ENCODE peak calls at places on chromosome 9, in seven cellular contexts. O is mesothelial cell of epicardium, T is AG10803, G is body of pancreas, D is fibroblast of lung, C is NB4, N is PC-9. L is an unnamed sample.

GRCh38 chr9:21311888-21312287 is 6.8 kb upstream of the IFNA5 start:
- DNase-seq in O (no peak), T (no peak), G (no peak), D (no peak), C (no peak), N (no peak), L (no peak)

GRCh38 chr9:128211551-128212281 is 8.5 kb downstream of the DNM1 start:
- DNase-seq in O (no peak), T (no peak), G (peak; percentile 55), D (no peak), C (no peak), N (no peak), L (no peak)

GRCh38 chr9:2013688-2014087 is 1.5 kb upstream of the SMARCA2 start:
- DNase-seq in O (no peak), T (peak; percentile 70), G (no peak), D (peak; percentile 60), C (peak; percentile 75), N (no peak), L (peak; percentile 30)

GRCh38 chr9:128946945-128947422 is 419 bp downstream of the DOLK start:
- DNase-seq in O (no peak), T (peak; percentile 25), G (peak; percentile 44), D (peak; percentile 26), C (no peak), N (no peak), L (peak; percentile 13)

GRCh38 chr9:82410306-82410705 is 421.7 kb downstream of the SPATA31D1 start:
- DNase-seq in O (no peak), T (no peak), G (no peak), D (no peak), C (no peak), N (no peak), L (peak; percentile 77)

GRCh38 chr9:93326056-93326455 is 125.4 kb upstream of the FAM120A start:
- DNase-seq in O (no peak), T (no peak), G (no peak), D (no peak), C (no peak), N (no peak), L (no peak)

GRCh38 chr9:33164138-33164809 is 2.9 kb downstream of the B4GALT1 start:
- DNase-seq in O (no peak), T (no peak), G (no peak), D (no peak), C (no peak), N (no peak), L (no peak)

GRCh38 chr9:81649475-81649874 is 39.9 kb downstream of the TLE1 start:
- DNase-seq in O (no peak), T (no peak), G (no peak), D (no peak), C (no peak), N (no peak), L (no peak)

GRCh38 chr9:134172198-134173126 is 8.1 kb upstream of the RNU6ATAC start:
- DNase-seq in O (no peak), T (no peak), G (no peak), D (no peak), C (no peak), N (no peak), L (no peak)

GRCh38 chr9:137829260-137829996 is 48.2 kb upstream of the CACNA1B start:
- DNase-seq in O (no peak), T (no peak), G (no peak), D (no peak), C (no peak), N (no peak), L (no peak)

GRCh38 chr9:35616681-35617459 is 1.3 kb downstream of the CD72 start:
- DNase-seq in O (peak; percentile 45), T (peak; percentile 50), G (peak; percentile 64), D (peak; percentile 61), C (no peak), N (no peak), L (peak; percentile 3)

GRCh38 chr9:133932633-133933032 is 59.5 kb downstream of the VAV2 start:
- DNase-seq in O (no peak), T (no peak), G (peak; percentile 48), D (no peak), C (no peak), N (no peak), L (no peak)

GRCh38 chr9:93682155-93682968 is 106.0 kb downstream of the PHF2 start:
- DNase-seq in O (peak; percentile 32), T (peak; percentile 48), G (peak; percentile 59), D (peak; percentile 39), C (peak; percentile 67), N (peak; percentile 79), L (peak; percentile 61)

GRCh38 chr9:124006448-124007156 is 5.0 kb upstream of the LHX2 start:
- DNase-seq in O (no peak), T (no peak), G (no peak), D (no peak), C (peak; percentile 67), N (no peak), L (no peak)

GRCh38 chr9:126852289-126852688 is 8.2 kb upstream of the ZBTB34 start:
- DNase-seq in O (no peak), T (no peak), G (no peak), D (no peak), C (no peak), N (no peak), L (no peak)

GRCh38 chr9:98107926-98108325 is 11.1 kb downstream of the TRIM14 start:
- DNase-seq in O (no peak), T (no peak), G (no peak), D (no peak), C (peak; percentile 42), N (no peak), L (no peak)

GRCh38 chr9:95736370-95736769 is 139.1 kb upstream of the ERCC6L2 start:
- DNase-seq in O (no peak), T (no peak), G (no peak), D (no peak), C (peak; percentile 11), N (no peak), L (no peak)
- TF ChIP-seq CTCF in O (peak; percentile 39), T (peak; percentile 51), G (no peak), D (peak; percentile 52), C (peak; percentile 57), N (peak; percentile 58), L (no peak)

GRCh38 chr9:99824378-99825157 is 2.9 kb downstream of the NR4A3 start:
- DNase-seq in O (no peak), T (peak; percentile 41), G (no peak), D (peak; percentile 49), C (peak; percentile 68), N (peak; percentile 34), L (no peak)
- TF ChIP-seq CTCF in O (peak; percentile 62), T (peak; percentile 58), G (no peak), D (peak; percentile 58), C (peak; percentile 49), N (peak; percentile 34), L (peak; percentile 6)

DNA sequence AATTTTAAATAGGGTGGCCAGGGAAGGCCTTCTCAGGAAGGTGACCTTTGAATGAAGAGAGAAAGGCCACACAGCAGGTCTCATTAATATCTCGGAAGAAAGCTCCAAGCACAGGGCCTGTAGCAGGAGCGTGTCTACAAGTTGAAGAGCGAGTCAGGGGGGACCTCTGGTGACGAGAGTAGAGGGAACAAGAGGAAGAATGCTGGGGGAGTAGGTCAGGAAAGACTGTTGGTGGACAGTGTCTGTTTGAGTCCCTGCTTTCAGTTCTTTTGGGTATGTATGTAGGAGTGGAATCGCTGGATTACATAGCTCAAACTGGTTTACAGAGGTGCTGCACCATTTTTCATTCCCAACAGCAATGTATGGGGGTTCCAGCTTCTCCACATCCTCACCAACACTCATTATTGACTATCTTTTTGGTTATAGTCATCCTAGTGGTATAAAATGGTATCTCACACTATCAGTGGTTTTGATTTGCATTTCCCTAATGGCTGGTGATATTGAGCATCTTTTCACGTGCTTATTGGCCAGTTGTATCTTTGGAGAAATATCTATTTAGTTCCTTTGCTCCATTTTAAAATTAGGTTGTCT is 55.8 kb downstream of the NUP214 start:
- DNase-seq in O (no peak), T (no peak), G (no peak), D (no peak), C (peak; percentile 7), N (no peak), L (peak; percentile 8)
- TF ChIP-seq CTCF in O (peak; percentile 64), T (peak; percentile 26), G (no peak), D (no peak), C (no peak), N (peak; percentile 52), L (peak; percentile 17)

GRCh38 chr9:108889649-108890067 is 27.6 kb downstream of the ACTL7A start:
- DNase-seq in O (no peak), T (peak; percentile 37), G (no peak), D (peak; percentile 38), C (peak; percentile 31), N (no peak), L (peak; percentile 4)
- TF ChIP-seq CTCF in O (no peak), T (peak; percentile 42), G (no peak), D (peak; percentile 17), C (no peak), N (no peak), L (no peak)

DNA sequence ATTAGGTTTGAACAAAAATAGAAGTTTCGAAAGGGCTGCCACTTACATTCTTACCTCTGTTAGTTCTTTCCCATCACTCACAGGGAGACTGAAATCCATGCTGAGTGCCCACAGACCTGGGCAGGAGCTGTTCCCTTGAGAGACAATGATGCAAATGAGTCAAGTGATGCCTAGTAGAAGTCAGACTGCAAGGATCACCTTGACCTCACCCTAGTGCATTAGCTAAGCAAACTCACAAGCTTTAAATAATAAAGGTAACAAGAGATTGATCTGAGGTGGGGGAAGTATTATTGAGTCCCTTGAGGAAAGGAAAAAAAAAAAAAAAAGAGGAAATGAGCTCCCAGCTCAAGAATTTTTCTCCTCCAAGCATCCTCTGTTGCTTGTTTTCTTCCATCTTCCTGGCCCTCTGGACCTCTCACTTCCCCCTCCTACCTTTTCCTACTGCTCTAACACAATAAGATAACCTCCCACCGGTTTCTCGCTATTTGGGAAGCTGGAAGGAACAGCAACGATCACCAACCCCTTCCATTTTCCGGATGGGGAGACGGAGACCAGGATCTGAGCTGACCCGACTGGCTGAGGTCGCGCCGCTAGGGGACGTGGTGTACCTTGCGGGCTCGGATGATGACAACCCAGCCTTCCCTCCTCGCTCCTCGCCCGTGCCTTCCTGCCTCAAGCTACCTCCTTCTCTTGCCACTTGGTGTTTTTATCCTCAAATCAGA is 2.0 kb downstream of the LPAR1 start:
- DNase-seq in O (peak; percentile 29), T (peak; percentile 66), G (peak; percentile 65), D (peak; percentile 75), C (no peak), N (peak; percentile 41), L (no peak)
- TF ChIP-seq CTCF in O (no peak), T (peak; percentile 83), G (peak; percentile 45), D (peak; percentile 92), C (no peak), N (peak; percentile 53), L (no peak)

GRCh38 chr9:121690766-121691165 is 39.3 kb downstream of the DAB2IP start:
- DNase-seq in O (no peak), T (no peak), G (no peak), D (no peak), C (no peak), N (no peak), L (no peak)
- TF ChIP-seq CTCF in O (no peak), T (no peak), G (no peak), D (no peak), C (no peak), N (no peak), L (no peak)

GRCh38 chr9:113152699-113153098 is 1.9 kb downstream of the SLC31A2 start:
- DNase-seq in O (no peak), T (peak; percentile 47), G (no peak), D (no peak), C (peak; percentile 18), N (peak; percentile 63), L (peak; percentile 59)
- TF ChIP-seq CTCF in O (no peak), T (no peak), G (no peak), D (no peak), C (peak; percentile 5), N (no peak), L (no peak)